ENCODE peak calls at places on chromosomes 6 and 20, in nine cellular contexts. Z is AG08396; A is fibroblast of the conjunctiva; L is GDM1; O is COR-L47; P is AG09319; N is stimulated activated naive CD8-positive, alpha-beta T cell treated with anti-CD3 and anti-CD28 coated beads, Interleukin-15, Interleukin-2, amounts not matched to agents 100 U/mL and 50 U/mL, for 24 hours; S is stimulated activated naive B cell treated with anti-CD40 and anti-IgM and Interleukin-4, amounts not matched to agents 10 μg/mL and 1 μg/mL and 100 μg/mL, for 72 hours; D is GM13977. H is an unnamed sample.
A peak's percentile ranks its signal among the peaks of the same experiment; 100 is the strongest.

GRCh38 chr6:79385893-79386292 is 151.3 kb downstream of the LCA5 start:
- DNase-seq in Z (no peak), A (no peak), L (no peak), O (no peak), P (no peak), N (no peak), S (no peak), D (no peak), H (no peak)

GRCh38 chr6:3337521-3338350 is 79.0 kb downstream of the PSMG4 start:
- DNase-seq in Z (no peak), A (no peak), L (no peak), O (no peak), P (no peak), N (no peak), S (no peak), D (no peak), H (no peak)

GRCh38 chr20:41365785-41366545 is 653 bp downstream of the EMILIN3 start:
- DNase-seq in Z (no peak), A (no peak), L (no peak), O (peak; percentile 37), P (no peak), N (no peak), S (no peak), D (no peak), H (peak; percentile 6)

GRCh38 chr6:67131827-67132226 is 1424.8 kb upstream of the EYS start:
- DNase-seq in Z (no peak), A (peak; percentile 21), L (no peak), O (no peak), P (no peak), N (no peak), S (no peak), D (no peak), H (no peak)

GRCh38 chr6:137776786-137777185 is 90.3 kb upstream of the TNFAIP3 start:
- DNase-seq in Z (peak; percentile 20), A (peak; percentile 63), L (no peak), O (no peak), P (no peak), N (no peak), S (no peak), D (no peak), H (no peak)

GRCh38 chr6:82645536-82646230 is 282.1 kb downstream of the TPBG start:
- DNase-seq in Z (no peak), A (no peak), L (no peak), O (no peak), P (no peak), N (no peak), S (no peak), D (no peak), H (no peak)

GRCh38 chr6:154167163-154167562 is 128.1 kb downstream of the OPRM1 start:
- DNase-seq in Z (no peak), A (no peak), L (no peak), O (no peak), P (no peak), N (no peak), S (no peak), D (no peak), H (no peak)

GRCh38 chr6:112086744-112087135 is 542 bp downstream of the TUBE1 start:
- DNase-seq in Z (peak; percentile 32), A (peak; percentile 39), L (no peak), O (peak; percentile 2), P (peak; percentile 3), N (no peak), S (no peak), D (peak; percentile 40), H (no peak)

GRCh38 chr6:7101290-7101689 is 6.5 kb upstream of the RREB1 start:
- DNase-seq in Z (no peak), A (no peak), L (no peak), O (no peak), P (no peak), N (no peak), S (no peak), D (no peak), H (no peak)

GRCh38 chr6:15682965-15683822 is 20.4 kb upstream of the DTNBP1 start:
- DNase-seq in Z (no peak), A (no peak), L (no peak), O (no peak), P (no peak), N (no peak), S (no peak), D (no peak), H (no peak)

GRCh38 chr6:140858381-140858971 is 1274.2 kb upstream of the GJE1 start:
- DNase-seq in Z (no peak), A (no peak), L (no peak), O (no peak), P (no peak), N (no peak), S (no peak), D (no peak), H (no peak)

GRCh38 chr20:37886851-37887297 is 16.1 kb upstream of the VSTM2L start:
- DNase-seq in Z (no peak), A (no peak), L (no peak), O (no peak), P (no peak), N (no peak), S (no peak), D (no peak), H (no peak)

GRCh38 chr20:59955131-59955796 is 3.0 kb upstream of the CDH26 start:
- DNase-seq in Z (no peak), A (no peak), L (no peak), O (peak; percentile 17), P (no peak), N (no peak), S (no peak), D (no peak), H (no peak)

GRCh38 chr6:21800948-21801438 is 207.4 kb downstream of the SOX4 start:
- DNase-seq in Z (peak; percentile 72), A (no peak), L (no peak), O (no peak), P (no peak), N (no peak), S (no peak), D (no peak), H (no peak)

GRCh38 chr6:9623985-9624384 is 790.9 kb downstream of the TFAP2A start:
- DNase-seq in Z (no peak), A (no peak), L (no peak), O (no peak), P (no peak), N (no peak), S (no peak), D (no peak), H (no peak)

GRCh38 chr20:50338479-50339195 is 148.0 kb downstream of the CEBPB start:
- DNase-seq in Z (no peak), A (no peak), L (peak; percentile 84), O (no peak), P (no peak), N (peak; percentile 80), S (peak; percentile 77), D (peak; percentile 85), H (no peak)

GRCh38 chr6:119602215-119603178 is 252.9 kb upstream of the MAN1A1 start:
- DNase-seq in Z (peak; percentile 18), A (peak; percentile 16), L (no peak), O (no peak), P (no peak), N (no peak), S (no peak), D (no peak), H (no peak)